ENCODE peak calls at places on chromosomes 13 and 19, in nine cellular contexts. L is neural progenitor cell, Q is mammary epithelial cell, S is epithelial cell of esophagus, I is retinal pigment epithelial cell, X is right lobe of liver, O is fibroblast of lung, W is left lung, T is HL-60. Y is an unnamed sample.

GRCh38 chr13:79540504-79540903 is 59.5 kb downstream of the NDFIP2 start:
- DNase-seq in L (no peak), Q (no peak), S (no peak), I (no peak), X (no peak), O (no peak), W (no peak), T (no peak), Y (no peak)

GRCh38 chr13:51935326-51936171 is 73.8 kb downstream of the CCDC70 start:
- DNase-seq in L (peak), Q (peak), S (peak), I (no peak), X (no peak), O (peak), W (no peak), T (no peak), Y (no peak)

GRCh38 chr19:3554254-3555083 is 2.9 kb downstream of the MFSD12 start:
- DNase-seq in L (no peak), Q (no peak), S (no peak), I (no peak), X (no peak), O (no peak), W (no peak), T (no peak), Y (peak)

GRCh38 chr13:40665061-40665753 is 1.2 kb downstream of the FOXO1 start:
- DNase-seq in L (peak), Q (peak), S (peak), I (no peak), X (peak), O (no peak), W (peak), T (no peak), Y (peak)

GRCh38 chr13:77409412-77409811 is 82.5 kb upstream of the MYCBP2 start:
- DNase-seq in L (peak), Q (no peak), S (no peak), I (no peak), X (no peak), O (no peak), W (no peak), T (no peak), Y (no peak)

GRCh38 chr13:27920677-27921420 is 1.0 kb downstream of the PDX1 start:
- DNase-seq in L (peak), Q (peak), S (peak), I (no peak), X (no peak), O (no peak), W (no peak), T (no peak), Y (no peak)

GRCh38 chr13:44660050-44660449 is 83.9 kb upstream of the TSC22D1 start:
- DNase-seq in L (no peak), Q (peak), S (peak), I (no peak), X (no peak), O (no peak), W (no peak), T (no peak), Y (no peak)

GRCh38 chr13:100102042-100102441 is 13.1 kb downstream of the PCCA start:
- DNase-seq in L (no peak), Q (no peak), S (no peak), I (no peak), X (no peak), O (peak), W (no peak), T (no peak), Y (no peak)

GRCh38 chr13:53873558-53873957 is 844.9 kb downstream of the OLFM4 start:
- DNase-seq in L (no peak), Q (no peak), S (no peak), I (no peak), X (no peak), O (no peak), W (peak), T (no peak), Y (no peak)

GRCh38 chr19:55188620-55189019 is 8.5 kb upstream of the SYT5 start:
- DNase-seq in L (no peak), Q (no peak), S (no peak), I (no peak), X (no peak), O (no peak), W (no peak), T (no peak), Y (no peak)

GRCh38 chr13:102799544-102800144 is 725 bp downstream of the BIVM start:
- DNase-seq in L (peak), Q (peak), S (no peak), I (no peak), X (peak), O (peak), W (peak), T (no peak), Y (peak)

GRCh38 chr13:96511587-96511986 is 421.7 kb downstream of the HS6ST3 start:
- DNase-seq in L (no peak), Q (no peak), S (peak), I (no peak), X (no peak), O (no peak), W (no peak), T (no peak), Y (no peak)

DNA sequence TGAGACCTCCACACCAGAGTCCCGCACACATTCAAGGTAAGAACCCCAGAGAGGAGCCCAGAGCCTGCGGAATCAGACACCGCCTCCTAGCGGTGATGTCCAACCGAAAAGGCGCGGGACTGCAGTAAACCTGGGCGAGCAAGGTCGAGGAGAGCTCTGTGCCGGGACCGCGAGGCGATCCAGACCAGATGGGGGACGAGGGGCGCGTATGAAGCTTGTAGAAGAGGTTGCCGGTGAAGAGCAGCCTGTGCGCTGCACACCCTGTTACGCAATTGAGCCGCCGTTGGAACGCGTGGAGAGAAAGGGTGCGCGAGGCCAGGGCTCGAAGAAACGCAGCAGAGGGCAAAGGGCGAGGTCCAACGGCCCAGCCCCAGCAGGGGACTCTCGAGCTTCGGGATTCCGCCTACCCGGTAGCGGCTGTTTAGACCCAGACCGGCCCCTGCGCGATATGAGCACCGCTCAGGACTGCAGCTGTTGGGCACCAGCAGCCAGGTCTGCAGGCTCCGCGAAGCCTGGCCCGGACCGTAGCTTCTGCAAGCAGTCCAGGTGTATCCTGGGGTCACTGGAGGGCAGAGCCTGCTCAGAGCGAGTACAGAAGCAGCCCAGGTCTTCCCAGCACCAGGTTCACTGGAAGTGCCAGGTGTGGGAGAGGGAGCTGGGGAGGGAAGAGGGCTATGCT is 65.9 kb upstream of the ZNF599 start:
- DNase-seq in L (peak), Q (peak), S (peak), I (no peak), X (peak), O (no peak), W (peak), T (no peak), Y (no peak)
- TF ChIP-seq CTCF in L (peak), Q (peak), S (peak), I (peak), X (no peak), O (peak), W (peak), T (no peak), Y (no peak)

DNA sequence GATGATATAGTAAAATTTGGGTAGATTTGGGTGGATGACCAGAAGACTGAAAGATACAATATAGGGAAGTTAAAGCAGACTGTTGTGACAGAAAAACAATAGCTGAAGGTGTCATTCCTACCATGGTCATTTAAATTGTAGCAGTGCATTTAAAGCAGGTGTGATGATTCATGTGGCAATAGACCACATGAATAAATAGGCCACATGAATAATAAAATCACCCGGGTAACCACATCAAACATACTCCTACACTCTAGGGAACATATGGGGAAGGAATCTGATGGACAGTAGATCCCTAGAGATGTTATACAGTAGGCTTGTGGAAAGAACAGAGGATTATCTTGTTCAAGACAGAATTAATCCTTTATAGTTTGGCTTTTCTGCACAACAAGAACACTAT is 392.6 kb downstream of the SLITRK5 start:
- DNase-seq in L (no peak), Q (no peak), S (peak), I (no peak), X (no peak), O (peak), W (no peak), T (no peak), Y (no peak)
- H3K4me3 ChIP-seq in L (no peak), Q (no peak), S (no peak), I (no peak), X (no peak), O (no peak), W (no peak), T (no peak), Y (no peak)

GRCh38 chr13:36190771-36191170 is 23.6 kb downstream of the SOHLH2 start:
- DNase-seq in L (no peak), Q (no peak), S (no peak), I (no peak), X (no peak), O (peak), W (no peak), T (no peak), Y (no peak)
- TF ChIP-seq CTCF in L (no peak), Q (no peak), S (no peak), I (no peak), X (no peak), O (no peak), W (no peak), T (no peak), Y (no peak)

GRCh38 chr13:19592657-19593175 is 31.4 kb upstream of the TPTE2 start:
- DNase-seq in L (no peak), Q (no peak), S (no peak), I (no peak), X (no peak), O (no peak), W (no peak), T (no peak), Y (no peak)

GRCh38 chr13:19591864-19592263 is 30.5 kb upstream of the TPTE2 start:
- DNase-seq in L (no peak), Q (no peak), S (no peak), I (no peak), X (no peak), O (no peak), W (no peak), T (no peak), Y (no peak)

GRCh38 chr13:19597523-19597922 is 35.9 kb upstream of the MPHOSPH8 start:
- DNase-seq in L (no peak), Q (peak), S (peak), I (no peak), X (no peak), O (peak), W (no peak), T (no peak), Y (no peak)

GRCh38 chr13:19596960-19597361 is 35.6 kb upstream of the TPTE2 start:
- DNase-seq in L (no peak), Q (peak), S (peak), I (no peak), X (no peak), O (peak), W (no peak), T (no peak), Y (no peak)

DNA sequence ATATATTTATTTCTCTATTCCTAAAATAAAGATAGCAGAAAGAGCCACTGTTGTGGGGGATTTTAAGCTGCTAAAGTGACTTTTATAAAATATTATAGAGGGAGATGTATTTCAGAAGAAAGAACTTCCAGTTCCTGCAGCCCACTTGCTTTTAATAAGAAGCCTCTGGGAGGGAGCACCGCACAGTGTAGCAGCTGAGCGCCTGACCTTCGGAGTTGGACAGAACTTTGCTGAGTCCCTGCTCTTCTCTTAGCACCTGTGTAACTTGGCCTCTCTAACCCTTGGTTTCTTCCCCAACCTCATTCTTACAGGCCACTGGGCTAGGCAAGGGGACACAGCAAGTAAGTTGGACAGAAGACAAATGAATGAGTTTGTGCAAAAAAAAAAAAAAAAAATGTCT is 34.8 kb upstream of the TPTE2 start:
- DNase-seq in L (no peak), Q (no peak), S (no peak), I (no peak), X (no peak), O (no peak), W (no peak), T (no peak), Y (no peak)
- H3K4me3 ChIP-seq in L (no peak), Q (no peak), S (no peak), I (no peak), X (no peak), O (no peak), W (no peak), T (no peak), Y (no peak)

GRCh38 chr19:6714749-6715555 is 5.5 kb downstream of the C3 start:
- DNase-seq in L (no peak), Q (no peak), S (no peak), I (no peak), X (no peak), O (no peak), W (peak), T (no peak), Y (no peak)

GRCh38 chr19:6717441-6717971 is 2.9 kb downstream of the C3 start:
- DNase-seq in L (no peak), Q (no peak), S (no peak), I (no peak), X (no peak), O (peak), W (no peak), T (no peak), Y (no peak)

GRCh38 chr19:6718111-6718740 is 2.2 kb downstream of the C3 start:
- DNase-seq in L (no peak), Q (no peak), S (no peak), I (no peak), X (no peak), O (no peak), W (peak), T (no peak), Y (no peak)

GRCh38 chr19:6718741-6719539 is 1.5 kb downstream of the C3 start:
- DNase-seq in L (peak), Q (peak), S (no peak), I (no peak), X (peak), O (no peak), W (peak), T (no peak), Y (peak)

GRCh38 chr19:6717036-6717435 is 3.4 kb downstream of the C3 start:
- DNase-seq in L (no peak), Q (no peak), S (no peak), I (no peak), X (no peak), O (no peak), W (peak), T (no peak), Y (no peak)
- TF ChIP-seq CTCF in L (peak), Q (peak), S (no peak), I (no peak), X (no peak), O (no peak), W (no peak), T (no peak), Y (peak)

GRCh38 chr19:47020992-47021496 is 1.4 kb downstream of the NPAS1 start:
- DNase-seq in L (peak), Q (no peak), S (no peak), I (no peak), X (no peak), O (no peak), W (peak), T (no peak), Y (peak)

GRCh38 chr19:47018923-47019322 is 714 bp upstream of the NPAS1 start:
- DNase-seq in L (no peak), Q (no peak), S (no peak), I (no peak), X (no peak), O (no peak), W (no peak), T (no peak), Y (no peak)

GRCh38 chr19:47021536-47022139 is 2.0 kb downstream of the NPAS1 start:
- DNase-seq in L (peak), Q (no peak), S (no peak), I (no peak), X (no peak), O (peak), W (peak), T (no peak), Y (no peak)

GRCh38 chr19:47019431-47020041 is at the start of gene NPAS1:
- DNase-seq in L (peak), Q (no peak), S (no peak), I (no peak), X (no peak), O (no peak), W (no peak), T (no peak), Y (no peak)

DNA sequence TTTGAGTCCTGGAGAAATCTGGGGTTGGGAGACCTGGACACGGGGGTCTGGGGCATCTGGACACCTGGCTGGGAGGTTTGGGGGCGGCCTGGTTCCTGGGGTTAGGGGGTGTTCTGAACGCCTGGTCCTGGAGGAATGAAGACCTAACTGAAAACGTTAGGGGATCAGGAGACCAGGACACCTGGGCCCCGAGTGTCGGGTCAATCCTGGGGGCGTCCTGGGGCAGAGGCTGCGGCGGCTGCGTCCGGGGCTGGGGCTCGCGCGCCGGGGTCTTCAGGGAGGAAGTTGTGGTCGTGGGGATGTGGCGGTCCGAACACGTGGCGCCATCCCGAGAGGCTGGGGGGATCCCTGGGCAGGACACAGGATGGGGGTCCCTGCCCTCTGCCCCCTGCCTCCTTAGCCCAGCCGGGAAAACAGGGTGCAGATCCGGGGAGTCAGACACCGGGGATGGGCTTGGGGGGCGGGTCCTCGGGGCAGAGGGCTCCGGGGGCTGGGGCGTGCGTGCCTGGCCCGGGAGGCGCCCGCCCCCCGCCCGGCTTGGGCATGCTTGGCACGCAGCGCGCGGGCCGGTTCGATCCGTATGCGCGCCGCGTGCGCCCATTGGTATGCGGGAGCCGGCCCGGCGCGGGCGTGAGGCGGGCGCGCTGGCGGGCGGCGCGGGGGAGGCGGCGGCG is 632 bp downstream of the NPAS1 start:
- DNase-seq in L (peak), Q (no peak), S (no peak), I (no peak), X (no peak), O (no peak), W (no peak), T (no peak), Y (no peak)
- H3K4me3 ChIP-seq in L (peak), Q (no peak), S (peak), I (peak), X (no peak), O (no peak), W (no peak), T (no peak), Y (no peak)